ENCODE peak calls at places on chromosomes 6 and 20, in five cellular contexts. B is lower lobe of right lung, M is fibroblast of villous mesenchyme, O is A549, D is GM12865. A is an unnamed sample.

GRCh38 chr6:148598690-148599089 is 148.1 kb upstream of the UST start:
- DNase-seq in B (no peak), M (no peak), O (no peak), D (no peak), A (no peak)

GRCh38 chr6:16352258-16352635 is 113.9 kb downstream of the GMPR start:
- DNase-seq in B (no peak), M (peak), O (no peak), D (no peak), A (peak)

GRCh38 chr6:24125980-24126379 is at the start of gene NRSN1:
- DNase-seq in B (no peak), M (no peak), O (no peak), D (no peak), A (no peak)

GRCh38 chr6:127053032-127053908 is 65.2 kb upstream of the RSPO3 start:
- DNase-seq in B (no peak), M (no peak), O (no peak), D (no peak), A (peak)

GRCh38 chr20:10508468-10509251 is 73.6 kb downstream of the SLX4IP start:
- DNase-seq in B (no peak), M (peak), O (peak), D (no peak), A (peak)

GRCh38 chr6:107711412-107711811 is 112.7 kb downstream of the SCML4 start:
- DNase-seq in B (no peak), M (no peak), O (no peak), D (no peak), A (no peak)

GRCh38 chr6:148144917-148145521 is 197.6 kb upstream of the SASH1 start:
- DNase-seq in B (peak), M (peak), O (peak), D (peak), A (peak)

GRCh38 chr6:43436577-43437282 is 9.4 kb downstream of the ABCC10 start:
- DNase-seq in B (no peak), M (peak), O (peak), D (no peak), A (peak)

GRCh38 chr6:52826513-52826912 is 14.1 kb downstream of the GSTA5 start:
- DNase-seq in B (no peak), M (no peak), O (no peak), D (no peak), A (no peak)

GRCh38 chr20:19807901-19808300 is 49.8 kb downstream of the RIN2 start:
- DNase-seq in B (no peak), M (no peak), O (no peak), D (no peak), A (peak)

GRCh38 chr20:19802099-19802491 is 44.0 kb downstream of the RIN2 start:
- DNase-seq in B (no peak), M (no peak), O (no peak), D (no peak), A (no peak)

GRCh38 chr20:19806806-19807691 is 49.0 kb downstream of the RIN2 start:
- DNase-seq in B (no peak), M (peak), O (peak), D (no peak), A (peak)

GRCh38 chr20:19799325-19799724 is 41.3 kb downstream of the RIN2 start:
- DNase-seq in B (no peak), M (no peak), O (no peak), D (no peak), A (no peak)

DNA sequence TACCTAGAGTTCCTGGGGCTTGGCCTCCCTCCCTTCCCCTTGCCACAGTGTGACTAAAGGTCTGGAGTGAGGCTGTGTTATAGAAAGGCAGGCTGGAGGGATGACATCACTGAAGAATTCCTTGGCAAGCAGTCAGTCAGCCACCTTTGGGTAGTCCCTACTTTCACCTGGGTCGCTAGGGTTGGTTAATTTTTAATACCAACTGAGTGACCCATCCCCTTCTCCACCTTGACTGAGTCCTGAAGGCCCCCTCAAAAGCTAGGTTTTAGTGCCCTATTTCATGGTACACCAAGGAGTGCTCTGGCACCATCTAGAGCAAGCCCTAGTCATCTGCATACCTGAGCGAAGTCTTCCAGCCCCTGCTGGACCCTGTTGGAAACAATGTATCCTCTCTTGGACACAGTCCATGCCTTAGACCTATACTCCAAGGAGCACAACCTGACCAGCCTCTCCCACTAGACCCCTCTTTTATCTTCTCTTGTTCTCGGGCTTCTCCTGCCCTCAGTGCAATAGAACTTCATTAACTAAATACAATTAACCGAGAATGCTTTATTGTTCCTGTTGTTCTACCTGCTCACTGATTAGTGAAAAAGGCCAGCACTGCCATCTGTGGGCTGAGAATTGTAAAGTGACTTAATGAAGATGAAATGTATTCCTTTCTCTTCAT is 44.6 kb downstream of the RIN2 start:
- DNase-seq in B (no peak), M (no peak), O (peak), D (no peak), A (no peak)
- TF ChIP-seq CTCF in B (no peak), M (peak), O (peak), D (no peak), A (no peak)

GRCh38 chr20:52975024-52975732 is 3.0 kb downstream of the TSHZ2 start:
- DNase-seq in B (no peak), M (no peak), O (no peak), D (peak), A (no peak)
- H3K4me3 ChIP-seq in B (peak), M (peak), O (no peak), D (no peak), A (peak)

GRCh38 chr6:13044390-13044789 is 283.9 kb downstream of the TBC1D7 start:
- DNase-seq in B (no peak), M (no peak), O (peak), D (no peak), A (peak)
- TF ChIP-seq CTCF in B (no peak), M (no peak), O (no peak), D (no peak), A (no peak)

GRCh38 chr6:28002181-28002580 is 45.1 kb downstream of the OR2B6 start:
- DNase-seq in B (no peak), M (no peak), O (no peak), D (no peak), A (no peak)
- H3K4me3 ChIP-seq in B (no peak), M (no peak), O (no peak), D (no peak), A (no peak)